ENCODE peak calls at places on chromosomes 1 and 21, in nine cellular contexts. Z is A549, C is fibroblast of mammary gland, L is foreskin fibroblast, V is Panc1, E is brain microvascular endothelial cell, K is GM06990, U is SK-N-SH, M is HFF-Myc. H is an unnamed sample.

GRCh38 chr1:218945050-218945449 is 228.6 kb upstream of the LYPLAL1 start:
- DNase-seq in Z (no peak), M (no peak), U (no peak), L (peak), K (no peak), V (no peak), E (peak), C (peak), H (no peak)

GRCh38 chr1:119713039-119713537 is 1.4 kb downstream of the PHGDH start:
- DNase-seq in E (peak), V (no peak), L (peak), U (peak), K (no peak), M (no peak), Z (no peak), C (peak), H (no peak)

GRCh38 chr1:161106434-161106833 is 8.3 kb downstream of the KLHDC9 start:
- DNase-seq in E (no peak), U (no peak), V (no peak), K (no peak), L (no peak), C (peak), Z (no peak), M (no peak), H (no peak)

GRCh38 chr1:9069324-9070100 is at the start of gene SLC2A5:
- DNase-seq in C (peak), Z (no peak), L (peak), U (no peak), M (no peak), E (no peak), V (no peak), K (peak), H (no peak)

GRCh38 chr1:166950156-166950555 is 25.2 kb downstream of the ILDR2 start:
- DNase-seq in C (no peak), E (no peak), K (no peak), U (no peak), M (no peak), V (no peak), L (no peak), Z (no peak), H (no peak)

GRCh38 chr1:180156631-180157091 is 2.0 kb downstream of the QSOX1 start:
- DNase-seq in V (no peak), L (peak), M (no peak), E (peak), C (peak), U (no peak), Z (no peak), K (no peak), H (no peak)

GRCh38 chr1:113557176-113557575 is 166.9 kb downstream of the MAGI3 start:
- DNase-seq in U (no peak), L (no peak), V (no peak), E (no peak), C (no peak), Z (no peak), K (no peak), M (no peak), H (no peak)

GRCh38 chr21:45078877-45079281 is 4.5 kb downstream of the ADARB1 start:
- DNase-seq in V (no peak), M (no peak), E (peak), U (no peak), Z (no peak), L (peak), C (peak), K (no peak), H (no peak)

GRCh38 chr1:19405761-19406481 is 79.4 kb downstream of the CAPZB start:
- DNase-seq in L (peak), E (no peak), Z (no peak), K (no peak), V (no peak), C (peak), U (peak), M (peak), H (no peak)

GRCh38 chr1:94855307-94855700 is 35.1 kb downstream of the SLC44A3 start:
- DNase-seq in M (no peak), C (peak), V (no peak), U (no peak), E (no peak), K (no peak), L (peak), Z (no peak), H (no peak)

GRCh38 chr1:111603979-111604378 is 15.6 kb upstream of the RAP1A start:
- DNase-seq in C (no peak), Z (no peak), U (no peak), K (peak), V (no peak), M (no peak), E (no peak), L (no peak), H (no peak)

GRCh38 chr1:95033843-95034242 is 38.9 kb downstream of the ALG14 start:
- DNase-seq in C (no peak), K (no peak), Z (no peak), L (peak), U (no peak), E (peak), M (no peak), V (no peak), H (no peak)

GRCh38 chr1:206866062-206866461 is 639 bp downstream of the IL20 start:
- DNase-seq in L (no peak), C (peak), K (no peak), M (no peak), Z (no peak), U (no peak), V (no peak), E (no peak), H (no peak)

GRCh38 chr1:56456426-56457101 is 122.8 kb downstream of the PLPP3 start:
- DNase-seq in C (peak), K (no peak), V (no peak), Z (peak), U (no peak), E (peak), M (no peak), L (no peak), H (no peak)

GRCh38 chr1:171792656-171793055 is 11.2 kb downstream of the METTL13 start:
- DNase-seq in L (no peak), Z (no peak), K (no peak), V (no peak), M (no peak), E (no peak), C (no peak), U (no peak), H (no peak)

GRCh38 chr1:58572691-58573090 is 4.4 kb downstream of the TACSTD2 start:
- DNase-seq in M (no peak), U (no peak), Z (no peak), C (no peak), K (no peak), E (no peak), L (no peak), V (no peak), H (no peak)

GRCh38 chr1:20074725-20075171 is 4.8 kb downstream of the PLA2G5 start:
- DNase-seq in C (peak), Z (no peak), V (no peak), M (no peak), K (no peak), U (no peak), L (peak), E (no peak), H (no peak)

GRCh38 chr1:212211371-212211770 is 73.8 kb upstream of the PPP2R5A start:
- DNase-seq in Z (no peak), E (no peak), L (no peak), V (no peak), C (no peak), M (no peak), U (no peak), K (no peak), H (no peak)

GRCh38 chr1:40546957-40547356 is 15.5 kb downstream of the ZNF684 start:
- DNase-seq in M (no peak), U (no peak), Z (no peak), C (no peak), L (no peak), E (no peak), V (no peak), K (no peak), H (no peak)

GRCh38 chr1:3035871-3036645 is 14.8 kb downstream of the ACTRT2 start:
- DNase-seq in V (no peak), E (no peak), C (no peak), M (no peak), L (no peak), U (no peak), K (no peak), Z (no peak), H (no peak)

GRCh38 chr1:112358798-112359408 is 37.1 kb upstream of the CTTNBP2NL start:
- DNase-seq in M (no peak), Z (peak), L (peak), U (peak), E (peak), K (peak), C (peak), V (no peak), H (no peak)

GRCh38 chr21:45404726-45405270 is at the start of gene COL18A1:
- DNase-seq in V (no peak), C (peak), E (no peak), K (no peak), Z (peak), L (peak), U (peak), M (no peak), H (no peak)

GRCh38 chr1:20477355-20478071 is 8.5 kb downstream of the CAMK2N1 start:
- DNase-seq in Z (no peak), K (no peak), C (peak), L (no peak), V (no peak), E (no peak), U (peak), M (no peak), H (peak)

GRCh38 chr1:18282851-18283600 is 175.4 kb downstream of the IGSF21 start:
- DNase-seq in K (peak), C (no peak), M (no peak), L (no peak), U (peak), E (no peak), Z (no peak), V (no peak), H (no peak)

GRCh38 chr1:183742367-183742766 is 62.6 kb upstream of the RGL1 start:
- DNase-seq in C (no peak), V (no peak), L (no peak), Z (no peak), M (no peak), E (no peak), K (no peak), U (no peak), H (no peak)

GRCh38 chr1:55081905-55082296 is 42.6 kb downstream of the PCSK9 start:
- DNase-seq in E (no peak), K (no peak), M (no peak), V (no peak), C (peak), L (no peak), Z (no peak), U (no peak), H (no peak)

GRCh38 chr1:51234721-51235425 is 1.2 kb upstream of the RNF11 start:
- DNase-seq in K (peak), L (peak), U (peak), Z (no peak), V (no peak), M (no peak), C (peak), E (peak), H (no peak)

GRCh38 chr1:242008788-242009500 is 10.0 kb upstream of the MAP1LC3C start:
- DNase-seq in E (no peak), C (peak), Z (no peak), U (peak), M (no peak), L (no peak), K (no peak), V (no peak), H (no peak)

GRCh38 chr1:42736152-42736551 is 3.9 kb downstream of the CLDN19 start:
- DNase-seq in C (peak), K (no peak), E (no peak), L (peak), U (peak), V (no peak), Z (peak), M (no peak), H (no peak)

GRCh38 chr1:47804127-47804526 is 193.1 kb downstream of the TRABD2B start:
- DNase-seq in U (peak), M (no peak), K (no peak), Z (no peak), L (no peak), E (no peak), V (no peak), C (no peak), H (no peak)

GRCh38 chr1:98702976-98703375 is 41.5 kb downstream of the SNX7 start:
- DNase-seq in V (no peak), Z (no peak), L (peak), K (no peak), C (peak), E (peak), M (no peak), U (no peak), H (no peak)

GRCh38 chr1:156844638-156845037 is 14.3 kb downstream of the INSRR start:
- DNase-seq in K (no peak), E (no peak), L (no peak), V (no peak), C (no peak), Z (no peak), U (no peak), M (no peak), H (no peak)

GRCh38 chr1:201678264-201679101 is 139.6 kb downstream of the NAV1 start:
- DNase-seq in K (no peak), Z (no peak), L (no peak), U (no peak), C (peak), V (no peak), M (no peak), E (peak), H (peak)

GRCh38 chr21:45152265-45152746 is 77.9 kb downstream of the ADARB1 start:
- DNase-seq in U (no peak), L (no peak), Z (no peak), K (peak), E (peak), C (no peak), M (no peak), V (no peak), H (no peak)

GRCh38 chr1:160032165-160032827 is 506 bp upstream of the PIGM start:
- DNase-seq in E (no peak), L (no peak), C (no peak), Z (peak), K (no peak), M (no peak), U (peak), V (no peak), H (no peak)

GRCh38 chr1:228083871-228084278 is 1.4 kb downstream of the ARF1 start:
- DNase-seq in L (no peak), V (no peak), E (no peak), U (no peak), C (no peak), M (no peak), K (no peak), Z (no peak), H (no peak)

GRCh38 chr1:228082260-228082974 is at the start of gene ARF1:
- DNase-seq in E (peak), K (peak), U (peak), Z (peak), M (peak), L (peak), V (peak), C (peak), H (peak)

GRCh38 chr1:228084325-228084724 is 1.8 kb downstream of the ARF1 start:
- DNase-seq in E (peak), C (peak), V (no peak), K (no peak), Z (no peak), U (no peak), M (no peak), L (peak), H (no peak)

GRCh38 chr1:228081578-228082259 is 789 bp upstream of the ARF1 start:
- DNase-seq in Z (no peak), U (peak), K (peak), V (no peak), M (no peak), L (no peak), C (no peak), E (no peak), H (no peak)

GRCh38 chr1:228082975-228083870 is 715 bp downstream of the ARF1 start:
- DNase-seq in L (peak), C (no peak), K (peak), V (no peak), E (no peak), U (peak), Z (no peak), M (no peak), H (no peak)
- H3K4me3 ChIP-seq in L (peak), C (peak), K (peak), V (peak), E (peak), U (peak), Z (peak), M (peak), H (peak)

GRCh38 chr21:41931041-41931451 is 22.8 kb downstream of the C2CD2 start:
- DNase-seq in V (no peak), M (no peak), E (no peak), K (no peak), C (no peak), L (no peak), Z (no peak), U (no peak), H (no peak)

GRCh38 chr21:41932191-41932575 is 21.6 kb downstream of the C2CD2 start:
- DNase-seq in V (peak), M (peak), C (peak), Z (no peak), L (peak), U (no peak), E (peak), K (no peak), H (peak)

GRCh38 chr21:41932576-41933258 is 21.1 kb downstream of the C2CD2 start:
- DNase-seq in M (no peak), E (peak), V (no peak), U (peak), L (peak), K (no peak), Z (no peak), C (peak), H (no peak)

GRCh38 chr21:41929248-41929647 is 24.6 kb downstream of the C2CD2 start:
- DNase-seq in L (no peak), C (no peak), U (no peak), K (no peak), Z (no peak), V (no peak), E (no peak), M (no peak), H (no peak)

DNA sequence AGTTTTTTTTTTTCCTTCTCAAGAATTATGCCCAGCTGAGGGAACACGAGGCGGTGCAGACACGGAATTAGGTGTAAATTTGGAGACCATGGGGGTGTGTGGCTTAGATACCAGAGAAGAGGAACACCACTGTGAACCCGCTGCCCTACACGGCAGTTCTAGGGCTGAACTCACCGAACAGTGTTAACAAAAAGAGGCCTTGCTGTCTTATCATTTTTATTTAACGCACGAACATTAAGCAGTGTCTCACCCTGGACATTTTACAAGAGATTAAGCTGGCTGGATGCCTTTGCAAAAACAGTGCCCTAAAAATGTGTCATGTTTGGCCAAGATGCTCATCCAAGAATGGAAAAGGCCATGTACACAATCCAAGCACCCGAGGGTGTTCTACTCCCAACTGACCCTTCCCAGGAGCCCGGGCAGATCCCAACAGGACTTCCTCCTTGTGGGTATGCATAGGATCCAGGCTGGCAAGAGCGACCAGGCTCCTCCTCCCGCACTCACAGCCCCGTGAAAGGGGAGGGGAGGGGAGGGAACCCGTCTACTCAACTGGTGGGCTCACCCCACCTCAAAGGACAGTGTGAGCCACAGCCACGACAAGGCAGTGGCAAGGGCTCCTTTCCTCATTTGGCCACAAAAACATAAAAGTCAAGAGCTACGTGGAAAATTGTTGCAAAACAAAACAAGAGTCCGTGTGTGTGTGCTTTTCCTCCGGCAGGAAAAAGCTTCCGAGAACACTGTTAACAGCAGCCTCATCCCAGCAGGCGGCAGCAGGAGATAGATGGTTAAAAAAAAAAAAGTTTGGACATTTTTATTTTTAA is 20.3 kb downstream of the C2CD2 start:
- DNase-seq in C (peak), L (peak), E (no peak), K (no peak), U (peak), M (no peak), V (no peak), Z (no peak), H (no peak)
- TF ChIP-seq CTCF in C (peak), L (peak), E (peak), K (no peak), U (peak), M (peak), V (peak), Z (no peak), H (peak)

GRCh38 chr1:80155371-80155770 is 1148.8 kb upstream of the ADGRL4 start:
- DNase-seq in M (no peak), V (no peak), Z (no peak), C (peak), K (no peak), E (no peak), U (no peak), L (peak), H (no peak)
- H3K4me3 ChIP-seq in M (no peak), V (no peak), Z (no peak), C (no peak), K (no peak), E (no peak), U (no peak), L (no peak), H (no peak)

GRCh38 chr1:65231718-65232330 is 77.5 kb upstream of the DNAJC6 start:
- DNase-seq in V (no peak), L (no peak), U (no peak), M (no peak), C (no peak), Z (no peak), K (no peak), E (no peak), H (no peak)

GRCh38 chr1:65229754-65230339 is 79.5 kb upstream of the DNAJC6 start:
- DNase-seq in E (no peak), V (no peak), U (no peak), M (no peak), K (no peak), Z (no peak), L (no peak), C (no peak), H (no peak)

GRCh38 chr1:65232402-65233122 is 76.8 kb upstream of the DNAJC6 start:
- DNase-seq in M (no peak), U (no peak), V (no peak), L (peak), Z (no peak), C (no peak), E (peak), K (no peak), H (no peak)

GRCh38 chr1:65229201-65229600 is 80.1 kb upstream of the DNAJC6 start:
- DNase-seq in U (no peak), Z (no peak), L (no peak), C (no peak), E (no peak), V (no peak), M (no peak), K (no peak), H (no peak)

GRCh38 chr1:65230741-65231439 is 78.5 kb upstream of the DNAJC6 start:
- DNase-seq in V (no peak), E (no peak), K (peak), U (no peak), C (no peak), Z (no peak), M (no peak), L (no peak), H (no peak)
- TF ChIP-seq CTCF in V (no peak), E (no peak), K (peak), U (no peak), C (no peak), Z (no peak), M (no peak), L (no peak), H (no peak)

GRCh38 chr1:34265396-34265795 is 88.7 kb downstream of the C1orf94 start:
- DNase-seq in K (no peak), Z (no peak), C (no peak), V (no peak), L (no peak), M (no peak), E (no peak), U (no peak), H (no peak)

GRCh38 chr1:34268311-34269042 is 91.8 kb downstream of the C1orf94 start:
- DNase-seq in C (peak), V (no peak), U (no peak), E (no peak), K (no peak), L (peak), Z (no peak), M (peak), H (peak)

GRCh38 chr1:34267326-34267725 is 90.6 kb downstream of the C1orf94 start:
- DNase-seq in L (no peak), U (no peak), C (no peak), Z (no peak), E (no peak), V (no peak), M (no peak), K (no peak), H (no peak)

GRCh38 chr1:34263411-34263810 is 86.7 kb downstream of the C1orf94 start:
- DNase-seq in C (peak), K (no peak), L (no peak), E (no peak), U (no peak), M (no peak), Z (no peak), V (no peak), H (no peak)

GRCh38 chr1:34266127-34266951 is 89.6 kb downstream of the C1orf94 start:
- DNase-seq in M (no peak), E (no peak), C (no peak), L (no peak), V (no peak), Z (no peak), U (peak), K (no peak), H (no peak)
- H3K4me3 ChIP-seq in M (no peak), E (no peak), C (no peak), L (no peak), V (no peak), Z (no peak), U (no peak), K (no peak), H (no peak)

GRCh38 chr21:39175154-39175553 is 8.1 kb downstream of the PSMG1 start:
- DNase-seq in K (no peak), V (no peak), L (peak), Z (no peak), U (no peak), M (no peak), E (no peak), C (peak), H (no peak)
- TF ChIP-seq CTCF in K (no peak), V (peak), L (peak), Z (peak), U (peak), M (no peak), E (peak), C (peak), H (peak)